ENCODE peak calls at places on chromosomes 6 and 20, in seven cellular contexts. H is CD4-positive, alpha-beta T cell; G is BJ; R is BE2C; B is stimulated activated CD8-positive, alpha-beta memory T cell treated with anti-CD3 and anti-CD28 coated beads, Interleukin-15, amount 100 ng/mL, for 24 hours; S is LoVo; Y is renal cortical epithelial cell. I is an unnamed sample.

GRCh38 chr6:41371461-41371991 is 36.1 kb downstream of the NCR2 start:
- DNase-seq in S (no peak), B (no peak), G (no peak), Y (peak; percentile 5), R (no peak), H (no peak), I (peak; percentile 84)

GRCh38 chr6:73695619-73696421 is at the start of gene CD109:
- DNase-seq in B (peak; percentile 22), Y (peak; percentile 87), H (peak; percentile 31), R (peak; percentile 30), S (peak; percentile 57), G (no peak), I (peak; percentile 64)

GRCh38 chr6:73724389-73724788 is 28.4 kb downstream of the CD109 start:
- DNase-seq in Y (no peak), B (no peak), R (no peak), H (no peak), G (no peak), S (no peak), I (no peak)

GRCh38 chr20:19460386-19460785 is 247.9 kb downstream of the SLC24A3 start:
- DNase-seq in Y (no peak), G (peak; percentile 54), S (no peak), H (no peak), B (no peak), R (no peak), I (no peak)

GRCh38 chr6:1894954-1895353 is 285.2 kb downstream of the FOXC1 start:
- DNase-seq in G (no peak), Y (peak; percentile 18), R (no peak), B (no peak), S (peak; percentile 44), H (no peak), I (no peak)

GRCh38 chr20:5031206-5031557 is 29.9 kb upstream of the SLC23A2 start:
- DNase-seq in G (no peak), S (no peak), H (no peak), B (no peak), R (no peak), Y (no peak), I (peak; percentile 17)

GRCh38 chr20:50273601-50274491 is 83.2 kb downstream of the CEBPB start:
- DNase-seq in R (no peak), Y (no peak), G (no peak), B (no peak), H (no peak), S (no peak), I (no peak)

GRCh38 chr20:33644313-33645071 is 17.6 kb upstream of the C20orf144 start:
- DNase-seq in Y (no peak), S (no peak), B (no peak), R (no peak), G (no peak), H (no peak), I (no peak)

GRCh38 chr6:106249658-106250057 is 75.9 kb downstream of the ATG5 start:
- DNase-seq in R (no peak), S (no peak), G (no peak), Y (no peak), B (no peak), H (no peak), I (no peak)

GRCh38 chr6:137487947-137488735 is 6.1 kb downstream of the OLIG3 start:
- DNase-seq in Y (no peak), S (no peak), B (no peak), R (no peak), G (no peak), H (no peak), I (no peak)

GRCh38 chr6:41441598-41442205 is 104.5 kb upstream of the FOXP4 start:
- DNase-seq in S (no peak), B (no peak), Y (no peak), G (no peak), R (no peak), H (no peak), I (no peak)

I was measured in hepatocyte.